ENCODE peak calls at places on chromosome 19, in six cellular contexts. E is bronchial epithelial cell; M is NCI-H1694; J is activated naive CD4-positive, alpha-beta T cell treated with Interleukin-2 at 50 U/mL for 16 hours; A is HEK293T; V is uterus. I is an unnamed sample.

GRCh38 chr19:1715540-1715939 is 37.8 kb upstream of the ONECUT3 start:
- DNase-seq in E (no peak), M (no peak), J (no peak), A (no peak), V (no peak), I (no peak)

GRCh38 chr19:56133858-56134654 is 7.0 kb upstream of the ZNF444 start:
- DNase-seq in E (no peak), M (no peak), J (no peak), A (no peak), V (no peak), I (peak)

GRCh38 chr19:7328647-7329046 is 20.1 kb upstream of the ARHGEF18 start:
- DNase-seq in E (no peak), M (no peak), J (no peak), A (no peak), V (no peak), I (peak)

GRCh38 chr19:38289955-38290354 is 14.1 kb upstream of the C19orf33 start:
- DNase-seq in E (no peak), M (no peak), J (no peak), A (no peak), V (no peak), I (no peak)

GRCh38 chr19:27673986-27674385 is 1539.0 kb downstream of the UQCRFS1 start:
- DNase-seq in E (no peak), M (no peak), J (no peak), A (no peak), V (no peak), I (no peak)

GRCh38 chr19:14735915-14736314 is 42.4 kb downstream of the ADGRE2 start:
- DNase-seq in E (no peak), M (no peak), J (no peak), A (no peak), V (no peak), I (no peak)

GRCh38 chr19:53868892-53869804 is 1.5 kb downstream of the MYADM start:
- DNase-seq in E (peak), M (no peak), J (peak), A (peak), V (peak), I (peak)

GRCh38 chr19:1245884-1246816 is 2.2 kb upstream of the MIDN start:
- DNase-seq in E (no peak), M (no peak), J (no peak), A (no peak), V (peak), I (no peak)

GRCh38 chr19:6066661-6067646 is 43.3 kb downstream of the RFX2 start:
- DNase-seq in E (peak), M (peak), J (peak), A (peak), V (peak), I (peak)

GRCh38 chr19:54341295-54341694 is 2.3 kb upstream of the LILRA4 start:
- DNase-seq in E (no peak), M (no peak), J (no peak), A (no peak), V (no peak), I (no peak)

GRCh38 chr19:44308011-44308410 is 3.2 kb upstream of the ZNF235 start:
- DNase-seq in E (peak), M (no peak), J (no peak), A (no peak), V (no peak), I (peak)

GRCh38 chr19:49363265-49364082 is at the start of gene DKKL1:
- DNase-seq in E (peak), M (peak), J (peak), A (peak), V (peak), I (peak)